ENCODE peak calls at places on chromosomes 1 and 21, in ten cellular contexts. One of them, this sample, is unnamed. For H3K36me3, the result is how much of the 10 kb centered on the place peaks cover.

GRCh38 chr1:173669491-173669941 is at the start of gene ANKRD45:
- DNase-seq in sigmoid colon: no peak
- DNase-seq in K562: no peak
- DNase-seq in GM12878: no peak
- DNase-seq in H1: peak
- DNase-seq in SK-N-SH: peak
- DNase-seq in tibial nerve: peak
- DNase-seq in esophagus muscularis mucosa: no peak
- DNase-seq in transverse colon: no peak
- DNase-seq in stomach: no peak
- DNase-seq in this sample: peak

GRCh38 chr1:156410740-156411139 is 41.7 kb downstream of the RHBG start:
- DNase-seq in tibial nerve: no peak
- DNase-seq in stomach: no peak
- DNase-seq in SK-N-SH: no peak
- DNase-seq in GM12878: no peak
- DNase-seq in K562: no peak
- DNase-seq in esophagus muscularis mucosa: no peak
- DNase-seq in sigmoid colon: no peak
- DNase-seq in transverse colon: no peak
- DNase-seq in H1: no peak
- DNase-seq in this sample: no peak

GRCh38 chr1:191671236-191671635 is 487.0 kb upstream of the RGS18 start:
- DNase-seq in esophagus muscularis mucosa: no peak
- DNase-seq in SK-N-SH: no peak
- DNase-seq in tibial nerve: no peak
- DNase-seq in stomach: no peak
- DNase-seq in sigmoid colon: no peak
- DNase-seq in GM12878: no peak
- DNase-seq in transverse colon: no peak
- DNase-seq in H1: no peak
- DNase-seq in K562: no peak
- DNase-seq in this sample: no peak

GRCh38 chr1:65309317-65310077 is at the start of gene DNAJC6:
- DNase-seq in transverse colon: peak
- DNase-seq in tibial nerve: peak
- DNase-seq in sigmoid colon: peak
- DNase-seq in K562: peak
- DNase-seq in stomach: peak
- DNase-seq in esophagus muscularis mucosa: peak
- DNase-seq in H1: peak
- DNase-seq in SK-N-SH: peak
- DNase-seq in GM12878: no peak
- DNase-seq in this sample: peak

GRCh38 chr1:42214447-42214871 is 49.9 kb upstream of the GUCA2A start:
- DNase-seq in transverse colon: peak
- DNase-seq in K562: no peak
- DNase-seq in H1: no peak
- DNase-seq in GM12878: no peak
- DNase-seq in tibial nerve: peak
- DNase-seq in sigmoid colon: no peak
- DNase-seq in esophagus muscularis mucosa: no peak
- DNase-seq in SK-N-SH: no peak
- DNase-seq in stomach: peak
- DNase-seq in this sample: no peak

GRCh38 chr1:119659628-119660027 is 11.6 kb upstream of the ZNF697 start:
- DNase-seq in tibial nerve: no peak
- DNase-seq in H1: no peak
- DNase-seq in SK-N-SH: no peak
- DNase-seq in esophagus muscularis mucosa: no peak
- DNase-seq in transverse colon: peak
- DNase-seq in sigmoid colon: peak
- DNase-seq in GM12878: no peak
- DNase-seq in stomach: no peak
- DNase-seq in K562: no peak
- DNase-seq in this sample: peak

GRCh38 chr21:34997295-34997694 is 51.8 kb downstream of the RUNX1 start:
- DNase-seq in GM12878: no peak
- DNase-seq in transverse colon: no peak
- DNase-seq in H1: no peak
- DNase-seq in K562: peak
- DNase-seq in tibial nerve: no peak
- DNase-seq in esophagus muscularis mucosa: no peak
- DNase-seq in SK-N-SH: no peak
- DNase-seq in sigmoid colon: no peak
- DNase-seq in stomach: no peak
- DNase-seq in this sample: no peak

GRCh38 chr1:226643167-226643566 is 94.6 kb downstream of the STUM start:
- DNase-seq in sigmoid colon: peak
- DNase-seq in H1: no peak
- DNase-seq in transverse colon: no peak
- DNase-seq in K562: peak
- DNase-seq in SK-N-SH: no peak
- DNase-seq in GM12878: peak
- DNase-seq in tibial nerve: no peak
- DNase-seq in stomach: no peak
- DNase-seq in esophagus muscularis mucosa: no peak
- DNase-seq in this sample: peak

GRCh38 chr1:34780528-34780927 is 486 bp upstream of the GJB3 start:
- DNase-seq in sigmoid colon: peak
- DNase-seq in stomach: no peak
- DNase-seq in GM12878: no peak
- DNase-seq in SK-N-SH: no peak
- DNase-seq in tibial nerve: no peak
- DNase-seq in transverse colon: no peak
- DNase-seq in H1: no peak
- DNase-seq in esophagus muscularis mucosa: no peak
- DNase-seq in K562: no peak
- DNase-seq in this sample: no peak

GRCh38 chr1:118247593-118247992 is 62.6 kb upstream of the SPAG17 start:
- DNase-seq in transverse colon: no peak
- DNase-seq in tibial nerve: no peak
- DNase-seq in H1: no peak
- DNase-seq in esophagus muscularis mucosa: no peak
- DNase-seq in stomach: no peak
- DNase-seq in GM12878: no peak
- DNase-seq in K562: peak
- DNase-seq in SK-N-SH: peak
- DNase-seq in sigmoid colon: no peak
- DNase-seq in this sample: no peak

GRCh38 chr1:11198851-11199628 is 9.9 kb downstream of the ANGPTL7 start:
- DNase-seq in GM12878: no peak
- DNase-seq in tibial nerve: no peak
- DNase-seq in stomach: no peak
- DNase-seq in sigmoid colon: no peak
- DNase-seq in H1: no peak
- DNase-seq in K562: no peak
- DNase-seq in esophagus muscularis mucosa: no peak
- DNase-seq in transverse colon: no peak
- DNase-seq in SK-N-SH: peak
- DNase-seq in this sample: no peak

GRCh38 chr1:209356909-209357498 is 226.5 kb upstream of the CAMK1G start:
- DNase-seq in H1: no peak
- DNase-seq in GM12878: no peak
- DNase-seq in stomach: no peak
- DNase-seq in esophagus muscularis mucosa: no peak
- DNase-seq in SK-N-SH: no peak
- DNase-seq in sigmoid colon: no peak
- DNase-seq in tibial nerve: no peak
- DNase-seq in K562: no peak
- DNase-seq in transverse colon: no peak
- DNase-seq in this sample: no peak

DNA sequence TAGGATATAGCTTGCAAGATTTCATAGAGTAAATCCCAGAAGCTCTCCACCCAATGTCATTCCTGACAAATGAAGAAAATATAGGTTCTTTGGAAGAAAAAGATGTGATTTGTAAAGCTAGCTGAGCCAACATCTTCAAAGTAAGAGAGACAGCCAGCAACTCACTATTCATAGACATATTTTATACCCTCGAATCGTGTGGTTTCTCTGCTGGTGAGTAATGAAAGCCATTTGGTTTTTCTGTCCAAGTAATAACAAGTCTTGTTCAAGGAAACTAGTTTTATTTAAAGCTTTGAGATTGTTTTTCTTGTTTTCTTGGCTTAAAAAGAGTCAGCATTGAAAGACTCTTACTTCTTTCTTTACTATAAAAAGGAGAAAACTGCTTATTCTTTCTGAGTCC is 165.8 kb upstream of the SYT6 start:
- DNase-seq in tibial nerve: no peak
- DNase-seq in esophagus muscularis mucosa: no peak
- DNase-seq in SK-N-SH: no peak
- DNase-seq in transverse colon: no peak
- DNase-seq in GM12878: no peak
- DNase-seq in K562: no peak
- DNase-seq in sigmoid colon: no peak
- DNase-seq in H1: no peak
- DNase-seq in stomach: no peak
- DNase-seq in this sample: no peak
- TF ChIP-seq CTCF in tibial nerve: no peak
- TF ChIP-seq CTCF in esophagus muscularis mucosa: no peak
- TF ChIP-seq CTCF in SK-N-SH: no peak
- TF ChIP-seq CTCF in transverse colon: no peak
- TF ChIP-seq CTCF in GM12878: no peak
- TF ChIP-seq CTCF in K562: no peak
- TF ChIP-seq CTCF in sigmoid colon: no peak
- TF ChIP-seq CTCF in H1: no peak
- TF ChIP-seq CTCF in stomach: no peak
- TF ChIP-seq CTCF in this sample: no peak

GRCh38 chr21:42970946-42971653 is 3.3 kb upstream of the PKNOX1 start:
- DNase-seq in transverse colon: no peak
- DNase-seq in stomach: no peak
- DNase-seq in K562: peak
- DNase-seq in GM12878: no peak
- DNase-seq in esophagus muscularis mucosa: no peak
- DNase-seq in H1: no peak
- DNase-seq in SK-N-SH: no peak
- DNase-seq in sigmoid colon: peak
- DNase-seq in tibial nerve: no peak
- DNase-seq in this sample: no peak
- TF ChIP-seq EP300 in transverse colon: no peak
- TF ChIP-seq EP300 in stomach: no peak
- TF ChIP-seq EP300 in K562: no peak
- TF ChIP-seq EP300 in GM12878: no peak
- TF ChIP-seq EP300 in esophagus muscularis mucosa: no peak
- TF ChIP-seq EP300 in H1: no peak
- TF ChIP-seq EP300 in SK-N-SH: no peak
- TF ChIP-seq EP300 in sigmoid colon: no peak
- TF ChIP-seq EP300 in tibial nerve: no peak
- TF ChIP-seq EP300 in this sample: no peak

DNA sequence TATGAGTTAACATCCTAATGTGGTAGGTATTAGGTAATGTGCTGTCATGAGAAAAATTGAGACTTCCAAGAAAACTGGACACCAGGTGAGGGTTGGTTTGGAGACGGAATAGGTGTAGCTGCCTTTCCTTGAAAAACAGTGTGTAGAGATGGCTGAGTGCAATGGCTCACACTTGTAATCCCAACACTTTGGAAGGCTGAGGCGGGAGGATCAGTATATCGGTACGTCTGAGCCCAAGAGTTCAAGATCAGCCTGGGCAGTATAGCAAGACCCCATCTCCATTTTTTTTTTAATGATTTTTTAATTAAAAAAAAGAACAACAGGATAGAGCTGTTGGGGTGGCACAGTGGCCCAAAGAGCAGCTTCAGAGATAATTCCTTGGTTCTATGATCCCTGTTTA is 6.8 kb upstream of the PPP1R8 start:
- DNase-seq in sigmoid colon: no peak
- DNase-seq in K562: no peak
- DNase-seq in tibial nerve: no peak
- DNase-seq in transverse colon: no peak
- DNase-seq in SK-N-SH: no peak
- DNase-seq in H1: no peak
- DNase-seq in GM12878: no peak
- DNase-seq in esophagus muscularis mucosa: no peak
- DNase-seq in stomach: no peak
- DNase-seq in this sample: no peak
- H3K36me3 ChIP-seq in sigmoid colon: under half
- H3K36me3 ChIP-seq in K562: under half
- H3K36me3 ChIP-seq in tibial nerve: under half
- H3K36me3 ChIP-seq in transverse colon: under half
- H3K36me3 ChIP-seq in SK-N-SH: under half
- H3K36me3 ChIP-seq in H1: under half
- H3K36me3 ChIP-seq in GM12878: under half
- H3K36me3 ChIP-seq in esophagus muscularis mucosa: half or more
- H3K36me3 ChIP-seq in stomach: half or more
- H3K36me3 ChIP-seq in this sample: under half

GRCh38 chr1:247451388-247452010 is 6.4 kb downstream of the OR2B11 start:
- DNase-seq in H1: no peak
- DNase-seq in transverse colon: no peak
- DNase-seq in esophagus muscularis mucosa: peak
- DNase-seq in K562: no peak
- DNase-seq in stomach: no peak
- DNase-seq in SK-N-SH: no peak
- DNase-seq in GM12878: no peak
- DNase-seq in tibial nerve: no peak
- DNase-seq in sigmoid colon: no peak
- DNase-seq in this sample: no peak

GRCh38 chr1:247453256-247453655 is 4.6 kb downstream of the OR2B11 start:
- DNase-seq in transverse colon: no peak
- DNase-seq in SK-N-SH: no peak
- DNase-seq in GM12878: no peak
- DNase-seq in sigmoid colon: no peak
- DNase-seq in esophagus muscularis mucosa: peak
- DNase-seq in stomach: no peak
- DNase-seq in H1: no peak
- DNase-seq in K562: no peak
- DNase-seq in tibial nerve: no peak
- DNase-seq in this sample: no peak

GRCh38 chr1:247453997-247454396 is 3.9 kb downstream of the OR2B11 start:
- DNase-seq in K562: no peak
- DNase-seq in SK-N-SH: no peak
- DNase-seq in GM12878: no peak
- DNase-seq in esophagus muscularis mucosa: peak
- DNase-seq in transverse colon: no peak
- DNase-seq in tibial nerve: no peak
- DNase-seq in sigmoid colon: no peak
- DNase-seq in H1: no peak
- DNase-seq in stomach: no peak
- DNase-seq in this sample: no peak

GRCh38 chr1:247456024-247456423 is 1.9 kb downstream of the OR2B11 start:
- DNase-seq in SK-N-SH: no peak
- DNase-seq in GM12878: no peak
- DNase-seq in transverse colon: no peak
- DNase-seq in stomach: no peak
- DNase-seq in tibial nerve: no peak
- DNase-seq in K562: no peak
- DNase-seq in H1: no peak
- DNase-seq in esophagus muscularis mucosa: peak
- DNase-seq in sigmoid colon: no peak
- DNase-seq in this sample: no peak

DNA sequence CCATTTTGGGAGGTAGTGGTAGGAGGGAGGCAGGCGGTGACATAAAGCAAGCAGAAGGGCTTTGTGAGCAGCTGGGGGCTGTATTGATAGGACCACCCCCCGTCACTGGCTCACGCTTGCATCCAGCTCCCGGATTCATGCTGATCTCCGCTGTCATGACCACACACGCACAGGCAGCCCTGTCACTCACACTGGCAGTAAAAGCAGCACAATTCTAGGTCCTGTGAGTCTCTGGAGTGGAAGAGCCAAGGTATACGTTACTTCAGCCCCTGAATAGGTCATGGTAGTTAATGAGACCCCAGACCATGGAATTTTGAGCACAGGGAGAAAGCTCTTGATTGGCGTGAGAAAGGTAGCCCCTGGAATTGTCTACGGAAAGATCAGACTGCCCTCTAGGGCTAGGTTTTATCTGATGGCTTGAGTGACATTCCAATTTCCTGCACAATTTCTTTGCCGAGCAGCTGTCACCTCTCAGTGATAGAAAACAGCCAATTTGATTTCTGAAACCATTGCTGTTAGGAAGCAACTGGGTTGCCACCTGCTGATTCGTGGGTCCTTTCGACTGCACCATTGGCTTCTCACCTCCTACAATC is 5.4 kb downstream of the OR2B11 start:
- DNase-seq in SK-N-SH: no peak
- DNase-seq in tibial nerve: no peak
- DNase-seq in K562: no peak
- DNase-seq in sigmoid colon: no peak
- DNase-seq in H1: no peak
- DNase-seq in transverse colon: no peak
- DNase-seq in esophagus muscularis mucosa: peak
- DNase-seq in GM12878: no peak
- DNase-seq in stomach: no peak
- DNase-seq in this sample: no peak
- TF ChIP-seq CTCF in SK-N-SH: no peak
- TF ChIP-seq CTCF in tibial nerve: no peak
- TF ChIP-seq CTCF in K562: no peak
- TF ChIP-seq CTCF in sigmoid colon: no peak
- TF ChIP-seq CTCF in H1: peak
- TF ChIP-seq CTCF in transverse colon: no peak
- TF ChIP-seq CTCF in esophagus muscularis mucosa: no peak
- TF ChIP-seq CTCF in GM12878: no peak
- TF ChIP-seq CTCF in stomach: no peak
- TF ChIP-seq CTCF in this sample: no peak